ENCODE peak calls at places on chromosomes 11 and 22, in ten cellular contexts. One of them, this sample, is unnamed.

GRCh38 chr11:66860449-66860831 is 3.6 kb downstream of the LRFN4 start:
- DNase-seq in NCI-H2081: no peak
- DNase-seq in AG20443: no peak
- DNase-seq in body of pancreas: no peak
- DNase-seq in psoas muscle: no peak
- DNase-seq in HT-29: no peak
- DNase-seq in cardiac fibroblast: no peak
- DNase-seq in immature natural killer cell: no peak
- DNase-seq in RPMI7951: no peak
- DNase-seq in NCI-H345: no peak
- DNase-seq in this sample: no peak

GRCh38 chr11:18802381-18803257 is 11.0 kb upstream of the PTPN5 start:
- DNase-seq in NCI-H2081: peak
- DNase-seq in AG20443: peak
- DNase-seq in body of pancreas: peak
- DNase-seq in psoas muscle: no peak
- DNase-seq in HT-29: peak
- DNase-seq in cardiac fibroblast: peak
- DNase-seq in immature natural killer cell: peak
- DNase-seq in RPMI7951: peak
- DNase-seq in NCI-H345: peak
- DNase-seq in this sample: peak

GRCh38 chr11:82268627-82269026 is 465.0 kb downstream of the FAM181B start:
- DNase-seq in NCI-H2081: no peak
- DNase-seq in AG20443: no peak
- DNase-seq in body of pancreas: no peak
- DNase-seq in psoas muscle: no peak
- DNase-seq in HT-29: no peak
- DNase-seq in cardiac fibroblast: no peak
- DNase-seq in immature natural killer cell: no peak
- DNase-seq in RPMI7951: no peak
- DNase-seq in NCI-H345: no peak
- DNase-seq in this sample: no peak

GRCh38 chr11:115418626-115419025 is 85.6 kb downstream of the CADM1 start:
- DNase-seq in NCI-H2081: no peak
- DNase-seq in AG20443: no peak
- DNase-seq in body of pancreas: no peak
- DNase-seq in psoas muscle: no peak
- DNase-seq in HT-29: no peak
- DNase-seq in cardiac fibroblast: no peak
- DNase-seq in immature natural killer cell: no peak
- DNase-seq in RPMI7951: no peak
- DNase-seq in NCI-H345: no peak
- DNase-seq in this sample: no peak

GRCh38 chr11:43992138-43992537 is 49.7 kb downstream of the C11orf96 start:
- DNase-seq in NCI-H2081: peak
- DNase-seq in AG20443: no peak
- DNase-seq in body of pancreas: no peak
- DNase-seq in psoas muscle: no peak
- DNase-seq in HT-29: no peak
- DNase-seq in cardiac fibroblast: no peak
- DNase-seq in immature natural killer cell: no peak
- DNase-seq in RPMI7951: no peak
- DNase-seq in NCI-H345: no peak
- DNase-seq in this sample: no peak

GRCh38 chr11:118170892-118171273 is 5.6 kb downstream of the SCN2B start:
- DNase-seq in NCI-H2081: no peak
- DNase-seq in AG20443: no peak
- DNase-seq in body of pancreas: no peak
- DNase-seq in psoas muscle: no peak
- DNase-seq in HT-29: no peak
- DNase-seq in cardiac fibroblast: no peak
- DNase-seq in immature natural killer cell: no peak
- DNase-seq in RPMI7951: no peak
- DNase-seq in NCI-H345: no peak
- DNase-seq in this sample: no peak

GRCh38 chr11:119754656-119755350 is 25.8 kb upstream of the NECTIN1 start:
- DNase-seq in NCI-H2081: no peak
- DNase-seq in AG20443: no peak
- DNase-seq in body of pancreas: no peak
- DNase-seq in psoas muscle: no peak
- DNase-seq in HT-29: no peak
- DNase-seq in cardiac fibroblast: no peak
- DNase-seq in immature natural killer cell: no peak
- DNase-seq in RPMI7951: no peak
- DNase-seq in NCI-H345: no peak
- DNase-seq in this sample: no peak

GRCh38 chr11:61021661-61022212 is 50.3 kb downstream of the CD6 start:
- DNase-seq in NCI-H2081: no peak
- DNase-seq in AG20443: no peak
- DNase-seq in body of pancreas: peak
- DNase-seq in psoas muscle: peak
- DNase-seq in HT-29: peak
- DNase-seq in cardiac fibroblast: no peak
- DNase-seq in immature natural killer cell: peak
- DNase-seq in RPMI7951: no peak
- DNase-seq in NCI-H345: no peak
- DNase-seq in this sample: no peak

GRCh38 chr22:32622004-32622761 is 147.6 kb downstream of the FBXO7 start:
- DNase-seq in NCI-H2081: no peak
- DNase-seq in AG20443: peak
- DNase-seq in body of pancreas: peak
- DNase-seq in psoas muscle: peak
- DNase-seq in HT-29: peak
- DNase-seq in cardiac fibroblast: peak
- DNase-seq in immature natural killer cell: no peak
- DNase-seq in RPMI7951: peak
- DNase-seq in NCI-H345: no peak
- DNase-seq in this sample: peak

GRCh38 chr11:20429216-20429615 is 41.7 kb downstream of the PRMT3 start:
- DNase-seq in NCI-H2081: no peak
- DNase-seq in AG20443: no peak
- DNase-seq in body of pancreas: no peak
- DNase-seq in psoas muscle: no peak
- DNase-seq in HT-29: no peak
- DNase-seq in cardiac fibroblast: no peak
- DNase-seq in immature natural killer cell: no peak
- DNase-seq in RPMI7951: no peak
- DNase-seq in NCI-H345: no peak
- DNase-seq in this sample: no peak

This sample was measured in amniotic epithelial cell.